ENCODE peak calls at places on chromosomes 5 and 9, in eight cellular contexts. One of them, this sample, is unnamed. For H3K4me1, the result is how much of the 10 kb centered on the place peaks cover.

GRCh38 chr5:135133698-135134515 is 99.9 kb upstream of the PITX1 start:
- DNase-seq in thoracic aorta: no peak
- DNase-seq in A549: no peak
- DNase-seq in NT2/D1: no peak
- DNase-seq in spleen: no peak
- DNase-seq in upper lobe of right lung: no peak
- DNase-seq in fibroblast of lung: no peak
- DNase-seq in CD8-positive, alpha-beta memory T cell: no peak
- DNase-seq in this sample: no peak

GRCh38 chr5:65967288-65968066 is 41.1 kb downstream of the ERBIN start:
- DNase-seq in spleen: no peak
- DNase-seq in NT2/D1: no peak
- DNase-seq in thoracic aorta: no peak
- DNase-seq in upper lobe of right lung: no peak
- DNase-seq in CD8-positive, alpha-beta memory T cell: no peak
- DNase-seq in A549: no peak
- DNase-seq in fibroblast of lung: no peak
- DNase-seq in this sample: no peak

GRCh38 chr9:118336952-118337349 is 632.7 kb downstream of the TLR4 start:
- DNase-seq in A549: no peak
- DNase-seq in NT2/D1: no peak
- DNase-seq in fibroblast of lung: no peak
- DNase-seq in CD8-positive, alpha-beta memory T cell: no peak
- DNase-seq in spleen: no peak
- DNase-seq in upper lobe of right lung: no peak
- DNase-seq in thoracic aorta: no peak
- DNase-seq in this sample: no peak

GRCh38 chr9:90810686-90811085 is 9.1 kb downstream of the SYK start:
- DNase-seq in thoracic aorta: no peak
- DNase-seq in A549: no peak
- DNase-seq in fibroblast of lung: no peak
- DNase-seq in CD8-positive, alpha-beta memory T cell: no peak
- DNase-seq in NT2/D1: no peak
- DNase-seq in spleen: no peak
- DNase-seq in upper lobe of right lung: no peak
- DNase-seq in this sample: no peak

GRCh38 chr5:50727149-50727496 is 60.7 kb downstream of the PARP8 start:
- DNase-seq in upper lobe of right lung: no peak
- DNase-seq in NT2/D1: no peak
- DNase-seq in thoracic aorta: peak
- DNase-seq in spleen: no peak
- DNase-seq in fibroblast of lung: no peak
- DNase-seq in A549: no peak
- DNase-seq in CD8-positive, alpha-beta memory T cell: no peak
- DNase-seq in this sample: no peak

GRCh38 chr9:92507005-92507404 is 24.7 kb upstream of the ASPN start:
- DNase-seq in spleen: no peak
- DNase-seq in fibroblast of lung: peak
- DNase-seq in upper lobe of right lung: no peak
- DNase-seq in CD8-positive, alpha-beta memory T cell: no peak
- DNase-seq in thoracic aorta: no peak
- DNase-seq in A549: no peak
- DNase-seq in NT2/D1: no peak
- DNase-seq in this sample: peak

GRCh38 chr5:17340363-17340762 is 122.9 kb downstream of the BASP1 start:
- DNase-seq in spleen: no peak
- DNase-seq in NT2/D1: no peak
- DNase-seq in thoracic aorta: no peak
- DNase-seq in fibroblast of lung: peak
- DNase-seq in upper lobe of right lung: no peak
- DNase-seq in A549: no peak
- DNase-seq in CD8-positive, alpha-beta memory T cell: no peak
- DNase-seq in this sample: no peak

GRCh38 chr9:107174441-107174840 is 108.6 kb upstream of the RAD23B start:
- DNase-seq in fibroblast of lung: peak
- DNase-seq in CD8-positive, alpha-beta memory T cell: no peak
- DNase-seq in thoracic aorta: no peak
- DNase-seq in upper lobe of right lung: no peak
- DNase-seq in spleen: no peak
- DNase-seq in NT2/D1: no peak
- DNase-seq in A549: no peak
- DNase-seq in this sample: no peak

GRCh38 chr5:122408592-122409219 is 96.7 kb downstream of the SNCAIP start:
- DNase-seq in upper lobe of right lung: no peak
- DNase-seq in NT2/D1: no peak
- DNase-seq in thoracic aorta: no peak
- DNase-seq in spleen: no peak
- DNase-seq in CD8-positive, alpha-beta memory T cell: no peak
- DNase-seq in A549: no peak
- DNase-seq in fibroblast of lung: no peak
- DNase-seq in this sample: no peak

GRCh38 chr9:36451949-36452348 is 51.9 kb upstream of the RNF38 start:
- DNase-seq in CD8-positive, alpha-beta memory T cell: no peak
- DNase-seq in NT2/D1: no peak
- DNase-seq in thoracic aorta: no peak
- DNase-seq in fibroblast of lung: no peak
- DNase-seq in A549: no peak
- DNase-seq in upper lobe of right lung: no peak
- DNase-seq in spleen: no peak
- DNase-seq in this sample: no peak
- H3K4me1 ChIP-seq in CD8-positive, alpha-beta memory T cell: under half
- H3K4me1 ChIP-seq in NT2/D1: under half
- H3K4me1 ChIP-seq in thoracic aorta: under half
- H3K4me1 ChIP-seq in fibroblast of lung: under half
- H3K4me1 ChIP-seq in A549: under half
- H3K4me1 ChIP-seq in upper lobe of right lung: under half
- H3K4me1 ChIP-seq in spleen: under half
- H3K4me1 ChIP-seq in this sample: under half

GRCh38 chr9:109913461-109913810 is 133.4 kb downstream of the PALM2AKAP2 start:
- DNase-seq in spleen: no peak
- DNase-seq in A549: no peak
- DNase-seq in thoracic aorta: no peak
- DNase-seq in fibroblast of lung: no peak
- DNase-seq in CD8-positive, alpha-beta memory T cell: no peak
- DNase-seq in upper lobe of right lung: no peak
- DNase-seq in NT2/D1: no peak
- DNase-seq in this sample: no peak
- H3K4me3 ChIP-seq in spleen: no peak
- H3K4me3 ChIP-seq in A549: no peak
- H3K4me3 ChIP-seq in thoracic aorta: no peak
- H3K4me3 ChIP-seq in fibroblast of lung: no peak
- H3K4me3 ChIP-seq in CD8-positive, alpha-beta memory T cell: no peak
- H3K4me3 ChIP-seq in upper lobe of right lung: no peak
- H3K4me3 ChIP-seq in NT2/D1: no peak
- H3K4me3 ChIP-seq in this sample: no peak

GRCh38 chr5:132445640-132445923 is 45.0 kb downstream of the IRF1 start:
- DNase-seq in upper lobe of right lung: no peak
- DNase-seq in CD8-positive, alpha-beta memory T cell: no peak
- DNase-seq in spleen: no peak
- DNase-seq in fibroblast of lung: no peak
- DNase-seq in NT2/D1: no peak
- DNase-seq in A549: no peak
- DNase-seq in thoracic aorta: no peak
- DNase-seq in this sample: no peak
- H3K4me1 ChIP-seq in upper lobe of right lung: under half
- H3K4me1 ChIP-seq in CD8-positive, alpha-beta memory T cell: half or more
- H3K4me1 ChIP-seq in spleen: half or more
- H3K4me1 ChIP-seq in fibroblast of lung: under half
- H3K4me1 ChIP-seq in NT2/D1: under half
- H3K4me1 ChIP-seq in A549: under half
- H3K4me1 ChIP-seq in thoracic aorta: under half
- H3K4me1 ChIP-seq in this sample: under half

GRCh38 chr9:23821400-23822181 is 4.4 kb downstream of the ELAVL2 start:
- DNase-seq in A549: no peak
- DNase-seq in CD8-positive, alpha-beta memory T cell: no peak
- DNase-seq in upper lobe of right lung: peak
- DNase-seq in fibroblast of lung: no peak
- DNase-seq in thoracic aorta: no peak
- DNase-seq in spleen: no peak
- DNase-seq in NT2/D1: no peak
- DNase-seq in this sample: peak

GRCh38 chr9:23820731-23821399 is 5.2 kb downstream of the ELAVL2 start:
- DNase-seq in CD8-positive, alpha-beta memory T cell: no peak
- DNase-seq in NT2/D1: no peak
- DNase-seq in A549: no peak
- DNase-seq in spleen: no peak
- DNase-seq in upper lobe of right lung: peak
- DNase-seq in fibroblast of lung: no peak
- DNase-seq in thoracic aorta: no peak
- DNase-seq in this sample: no peak

GRCh38 chr9:23822331-23823169 is 3.5 kb downstream of the ELAVL2 start:
- DNase-seq in NT2/D1: no peak
- DNase-seq in fibroblast of lung: no peak
- DNase-seq in upper lobe of right lung: no peak
- DNase-seq in CD8-positive, alpha-beta memory T cell: no peak
- DNase-seq in A549: no peak
- DNase-seq in spleen: no peak
- DNase-seq in thoracic aorta: no peak
- DNase-seq in this sample: no peak

GRCh38 chr9:23824241-23825142 is 1.5 kb downstream of the ELAVL2 start:
- DNase-seq in thoracic aorta: no peak
- DNase-seq in upper lobe of right lung: peak
- DNase-seq in spleen: no peak
- DNase-seq in A549: no peak
- DNase-seq in fibroblast of lung: no peak
- DNase-seq in NT2/D1: no peak
- DNase-seq in CD8-positive, alpha-beta memory T cell: no peak
- DNase-seq in this sample: peak

DNA sequence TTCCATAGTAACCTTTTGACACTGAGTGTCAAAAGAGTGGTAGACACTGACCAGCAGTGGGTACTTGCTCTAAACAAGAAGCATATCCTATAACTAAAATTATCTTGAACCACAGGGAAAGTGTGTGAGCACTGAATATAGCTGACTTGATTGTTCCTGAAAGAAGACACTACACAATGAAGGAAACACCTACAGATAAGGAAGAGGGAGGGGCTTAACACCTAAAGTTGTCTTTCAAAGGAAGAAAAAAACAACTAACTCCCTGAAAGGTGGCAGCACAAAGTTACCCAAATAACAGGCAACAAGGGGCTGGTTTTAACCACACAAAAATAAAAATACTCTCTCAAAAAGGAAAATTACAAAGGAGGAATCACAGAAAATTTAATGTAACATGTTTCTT is 6.6 kb downstream of the ELAVL2 start:
- DNase-seq in thoracic aorta: no peak
- DNase-seq in NT2/D1: no peak
- DNase-seq in CD8-positive, alpha-beta memory T cell: no peak
- DNase-seq in spleen: no peak
- DNase-seq in fibroblast of lung: no peak
- DNase-seq in A549: no peak
- DNase-seq in upper lobe of right lung: no peak
- DNase-seq in this sample: no peak
- H3K4me3 ChIP-seq in thoracic aorta: no peak
- H3K4me3 ChIP-seq in NT2/D1: no peak
- H3K4me3 ChIP-seq in CD8-positive, alpha-beta memory T cell: no peak
- H3K4me3 ChIP-seq in spleen: no peak
- H3K4me3 ChIP-seq in fibroblast of lung: no peak
- H3K4me3 ChIP-seq in A549: no peak
- H3K4me3 ChIP-seq in upper lobe of right lung: no peak
- H3K4me3 ChIP-seq in this sample: no peak